ENCODE peak calls at places on chromosome 4, in five cellular contexts. C is lower lobe of right lung, W is Calu3, K is tibial artery, I is progenitor cell of endocrine pancreas. N is an unnamed sample.

GRCh38 chr4:186676531-186677158 is 47.0 kb downstream of the FAT1 start:
- DNase-seq in C (no peak), K (no peak), I (no peak), W (no peak), N (peak)

GRCh38 chr4:37812713-37813112 is 13.8 kb upstream of the PGM2 start:
- DNase-seq in K (no peak), I (no peak), W (no peak), C (no peak), N (peak)

GRCh38 chr4:113445286-113445685 is 316.3 kb downstream of the CAMK2D start:
- DNase-seq in K (peak), I (no peak), W (no peak), C (no peak), N (peak)

GRCh38 chr4:1412376-1413220 is 6.4 kb upstream of the NKX1-1 start:
- DNase-seq in K (no peak), W (no peak), I (no peak), C (peak), N (no peak)

GRCh38 chr4:122224348-122224747 is 72.2 kb downstream of the BLTP1 start:
- DNase-seq in K (no peak), W (no peak), I (no peak), C (no peak), N (peak)

GRCh38 chr4:148515248-148515647 is 73.0 kb upstream of the NR3C2 start:
- DNase-seq in I (no peak), W (no peak), K (no peak), C (no peak), N (peak)

GRCh38 chr4:188714907-188715306 is 575.7 kb downstream of the TRIML1 start:
- DNase-seq in W (no peak), K (no peak), C (no peak), I (no peak), N (peak)

GRCh38 chr4:68655764-68656444 is 14.5 kb downstream of the UGT2B15 start:
- DNase-seq in I (no peak), K (no peak), W (peak), C (no peak), N (peak)

GRCh38 chr4:73152893-73153292 is 83.4 kb upstream of the COX18 start:
- DNase-seq in W (no peak), C (no peak), K (no peak), I (no peak), N (no peak)

GRCh38 chr4:82284858-82285805 is 88.7 kb downstream of the HNRNPD start:
- DNase-seq in W (peak), I (peak), K (peak), C (peak), N (peak)

GRCh38 chr4:147550626-147551250 is 66.5 kb upstream of the TMEM184C start:
- DNase-seq in C (no peak), W (no peak), K (no peak), I (no peak), N (peak)

GRCh38 chr4:152937535-152938236 is 1.6 kb downstream of the FHDC1 start:
- DNase-seq in C (peak), I (no peak), W (peak), K (no peak), N (no peak)

GRCh38 chr4:13866881-13867280 is 239.4 kb upstream of the BOD1L1 start:
- DNase-seq in W (no peak), C (no peak), I (no peak), K (no peak), N (no peak)

GRCh38 chr4:41319553-41319952 is 62.8 kb downstream of the UCHL1 start:
- DNase-seq in C (no peak), W (no peak), I (no peak), K (no peak), N (peak)

GRCh38 chr4:76388160-76388908 is 32.6 kb downstream of the CCDC158 start:
- DNase-seq in I (no peak), W (no peak), C (no peak), K (no peak), N (peak)

GRCh38 chr4:160371446-160371845 is 1268.6 kb downstream of the RAPGEF2 start:
- DNase-seq in C (no peak), I (no peak), W (no peak), K (no peak), N (no peak)
- TF ChIP-seq CTCF in C (no peak), I (no peak), W (no peak), K (no peak), N (no peak)

DNA sequence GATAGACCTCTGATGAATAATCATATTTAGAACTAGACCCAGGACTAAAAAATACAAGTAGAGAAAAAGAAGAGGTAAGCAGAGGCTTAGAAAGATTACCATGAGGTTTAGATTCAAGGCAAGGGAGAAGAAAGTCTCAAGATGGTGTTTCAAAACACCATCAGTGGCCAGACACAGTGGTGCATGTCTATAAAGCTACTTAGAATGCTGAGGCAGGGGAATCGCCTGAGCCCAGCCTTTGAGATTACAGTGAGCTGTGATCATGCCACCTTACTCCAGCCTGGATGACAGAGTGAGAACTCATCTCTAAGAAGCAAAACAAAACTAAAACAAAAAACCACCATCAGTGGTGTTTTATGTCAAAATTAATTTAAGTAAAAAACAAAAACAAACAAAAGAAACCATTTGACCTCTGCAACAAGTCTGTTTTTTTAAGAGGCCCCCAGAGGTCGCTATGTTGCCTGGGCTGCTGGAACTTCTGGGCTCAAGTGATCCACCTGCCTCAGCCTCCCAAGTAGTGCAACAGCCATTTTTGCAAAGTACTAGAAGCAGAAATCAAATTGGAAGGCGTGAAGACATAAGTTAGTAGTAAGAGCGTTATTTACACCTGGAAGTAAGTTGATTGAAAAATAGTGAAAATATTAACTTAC is 784.3 kb downstream of the ADGRL3 start:
- DNase-seq in K (no peak), C (no peak), W (no peak), I (no peak), N (no peak)
- TF ChIP-seq CTCF in K (no peak), C (no peak), W (no peak), I (no peak), N (no peak)

DNA sequence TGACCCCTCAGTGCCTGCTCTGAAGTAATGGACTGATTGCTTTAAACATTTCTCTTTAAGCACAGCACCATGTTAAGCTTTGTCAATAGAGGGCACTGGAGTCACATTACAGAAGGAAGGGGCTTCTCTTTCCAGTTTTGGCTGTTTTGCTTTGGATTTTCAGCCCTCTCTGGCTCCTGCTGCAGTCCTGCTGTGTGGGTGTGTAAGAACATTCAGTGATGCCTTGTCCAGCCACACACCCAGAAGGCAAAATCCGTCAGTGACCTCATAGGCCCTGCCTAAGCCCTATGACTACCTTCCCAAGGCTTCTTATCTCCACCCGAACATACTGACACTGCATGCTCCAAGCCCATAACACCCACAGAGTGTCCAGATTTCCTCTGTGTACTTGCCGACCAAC is 215.3 kb upstream of the CTSO start:
- DNase-seq in W (peak), I (no peak), C (no peak), K (peak), N (peak)
- TF ChIP-seq CTCF in W (no peak), I (peak), C (peak), K (peak), N (peak)

GRCh38 chr4:109389367-109390118 is 44.1 kb upstream of the SEC24B start:
- DNase-seq in W (no peak), C (no peak), K (no peak), I (no peak), N (no peak)
- TF ChIP-seq CTCF in W (no peak), C (no peak), K (no peak), I (no peak), N (no peak)

DNA sequence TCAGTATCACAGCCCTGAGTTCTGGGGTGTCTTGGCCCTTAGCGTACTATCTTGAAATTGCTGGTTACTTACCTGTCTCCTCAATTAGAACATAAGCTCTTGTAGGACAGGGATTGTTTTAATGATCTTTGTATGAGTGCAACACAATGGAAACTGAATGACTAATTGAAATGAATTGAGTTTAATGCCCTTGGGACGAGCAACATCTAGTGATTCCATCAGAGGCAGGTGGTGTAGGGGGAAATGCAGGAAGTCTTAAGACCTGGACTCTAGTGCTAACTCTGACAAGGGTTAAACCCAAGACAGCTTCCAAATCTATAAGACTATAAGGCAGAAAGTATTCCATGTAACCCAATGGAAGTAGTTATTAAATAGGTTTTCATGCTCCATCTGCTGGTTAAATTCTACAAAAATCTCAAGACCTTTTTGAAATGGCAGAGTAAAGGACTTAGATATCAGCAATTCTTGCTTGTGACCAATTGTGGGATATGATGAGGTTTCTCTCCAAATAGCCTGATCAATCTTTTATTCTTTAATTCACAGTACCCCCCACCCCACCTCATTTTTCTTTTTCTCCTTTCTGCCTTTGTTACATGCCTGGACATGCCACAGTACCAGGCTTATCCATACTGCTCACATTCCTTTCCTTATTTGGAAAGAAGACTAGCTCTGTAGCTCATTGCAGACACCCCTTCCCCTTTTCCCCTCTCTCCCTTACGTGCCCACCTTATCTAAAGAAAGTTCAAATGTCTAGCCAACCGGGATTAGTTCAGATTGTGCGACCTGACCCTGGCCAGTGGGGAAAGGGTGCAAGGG is 340.8 kb downstream of the PAPSS1 start:
- DNase-seq in I (no peak), K (no peak), C (no peak), W (no peak), N (peak)
- TF ChIP-seq CTCF in I (no peak), K (no peak), C (no peak), W (no peak), N (no peak)

DNA sequence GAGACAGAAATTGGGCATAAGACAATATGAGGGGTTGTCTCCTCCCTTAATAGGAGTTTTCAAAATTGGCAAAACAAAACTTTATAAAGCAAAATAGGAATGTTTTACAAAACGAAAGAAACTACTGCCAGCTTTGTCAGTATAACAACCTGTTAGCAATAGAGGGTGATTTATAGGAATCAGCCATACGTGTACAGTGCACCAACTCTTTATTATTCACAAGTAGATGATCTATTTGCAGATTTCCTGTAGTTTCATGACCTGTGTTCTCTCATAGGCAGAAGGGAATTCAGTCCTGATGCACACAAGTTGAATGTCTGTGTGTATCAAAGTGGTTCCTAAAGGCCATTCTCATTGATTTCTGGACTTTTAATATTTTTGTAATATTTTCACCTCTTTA is 116.3 kb downstream of the MFAP3L start:
- DNase-seq in C (no peak), W (no peak), I (no peak), K (no peak), N (no peak)
- TF ChIP-seq CTCF in C (no peak), W (no peak), I (no peak), K (no peak), N (no peak)

DNA sequence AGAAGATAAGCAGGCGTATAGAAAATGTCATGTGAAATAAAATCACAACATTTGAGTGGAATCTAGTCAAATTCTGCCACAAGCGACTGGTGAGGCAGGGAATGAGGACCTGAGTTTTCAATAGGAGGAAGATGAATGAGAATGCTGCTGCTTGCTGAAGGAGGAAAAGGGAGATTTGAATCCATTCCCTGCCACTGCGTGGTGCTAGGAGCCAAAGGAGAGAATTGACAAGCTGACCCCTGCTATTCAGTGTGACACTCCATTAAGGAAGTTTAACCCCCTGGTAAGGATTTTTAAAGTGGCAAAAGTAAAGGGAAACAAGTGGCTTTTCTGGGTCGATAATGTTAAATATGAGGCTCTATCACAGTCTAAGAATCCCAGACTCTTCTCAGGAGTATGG is 314.0 kb downstream of the NAF1 start:
- DNase-seq in W (no peak), K (no peak), I (no peak), C (no peak), N (no peak)
- TF ChIP-seq CTCF in W (no peak), K (no peak), I (no peak), C (no peak), N (no peak)

GRCh38 chr4:4245172-4245571 is 2.9 kb downstream of the TMEM128 start:
- DNase-seq in K (no peak), I (no peak), W (no peak), C (no peak), N (no peak)
- TF ChIP-seq CTCF in K (no peak), I (no peak), W (no peak), C (no peak), N (no peak)